ENCODE peak calls at places on chromosome 7, in seven cellular contexts. One of them, this sample, is unnamed.

GRCh38 chr7:4216016-4216415 is 466.1 kb upstream of the FOXK1 start:
- DNase-seq in astrocyte of the cerebellum: no peak
- DNase-seq in fibroblast of the aortic adventitia: no peak
- DNase-seq in mucosa of descending colon: no peak
- DNase-seq in adrenal gland: no peak
- DNase-seq in psoas muscle: no peak
- DNase-seq in cardiac fibroblast: no peak
- DNase-seq in this sample: peak; percentile 16

GRCh38 chr7:108413782-108414492 is 42.3 kb downstream of the NRCAM start:
- DNase-seq in fibroblast of the aortic adventitia: peak; percentile 18
- DNase-seq in mucosa of descending colon: no peak
- DNase-seq in astrocyte of the cerebellum: peak; percentile 57
- DNase-seq in adrenal gland: peak; percentile 28
- DNase-seq in cardiac fibroblast: peak; percentile 71
- DNase-seq in psoas muscle: no peak
- DNase-seq in this sample: no peak

GRCh38 chr7:150406565-150407421 is 27.7 kb downstream of the ZNF775 start:
- DNase-seq in fibroblast of the aortic adventitia: peak; percentile 20
- DNase-seq in astrocyte of the cerebellum: no peak
- DNase-seq in adrenal gland: peak; percentile 42
- DNase-seq in mucosa of descending colon: peak; percentile 64
- DNase-seq in psoas muscle: no peak
- DNase-seq in cardiac fibroblast: no peak
- DNase-seq in this sample: no peak

GRCh38 chr7:29809533-29810155 is 3.3 kb downstream of the WIPF3 start:
- DNase-seq in mucosa of descending colon: no peak
- DNase-seq in adrenal gland: no peak
- DNase-seq in astrocyte of the cerebellum: no peak
- DNase-seq in fibroblast of the aortic adventitia: no peak
- DNase-seq in psoas muscle: no peak
- DNase-seq in cardiac fibroblast: no peak
- DNase-seq in this sample: no peak

GRCh38 chr7:155405399-155406318 is 52.3 kb upstream of the EN2 start:
- DNase-seq in mucosa of descending colon: no peak
- DNase-seq in psoas muscle: no peak
- DNase-seq in astrocyte of the cerebellum: no peak
- DNase-seq in adrenal gland: no peak
- DNase-seq in fibroblast of the aortic adventitia: peak; percentile 22
- DNase-seq in cardiac fibroblast: no peak
- DNase-seq in this sample: no peak

GRCh38 chr7:140262242-140262903 is 85.6 kb upstream of the KDM7A start:
- DNase-seq in mucosa of descending colon: no peak
- DNase-seq in cardiac fibroblast: no peak
- DNase-seq in fibroblast of the aortic adventitia: no peak
- DNase-seq in astrocyte of the cerebellum: no peak
- DNase-seq in adrenal gland: no peak
- DNase-seq in psoas muscle: no peak
- DNase-seq in this sample: no peak

GRCh38 chr7:148962823-148963582 is 65.3 kb downstream of the PDIA4 start:
- DNase-seq in mucosa of descending colon: peak; percentile 79
- DNase-seq in psoas muscle: peak; percentile 61
- DNase-seq in cardiac fibroblast: peak; percentile 84
- DNase-seq in fibroblast of the aortic adventitia: peak; percentile 86
- DNase-seq in astrocyte of the cerebellum: no peak
- DNase-seq in adrenal gland: peak; percentile 80
- DNase-seq in this sample: no peak

GRCh38 chr7:7136423-7136822 is 45.9 kb upstream of the C1GALT1 start:
- DNase-seq in mucosa of descending colon: no peak
- DNase-seq in psoas muscle: no peak
- DNase-seq in cardiac fibroblast: peak; percentile 31
- DNase-seq in adrenal gland: no peak
- DNase-seq in astrocyte of the cerebellum: no peak
- DNase-seq in fibroblast of the aortic adventitia: peak; percentile 82
- DNase-seq in this sample: no peak

GRCh38 chr7:117041007-117041406 is 87.7 kb downstream of the ST7 start:
- DNase-seq in cardiac fibroblast: peak; percentile 76
- DNase-seq in mucosa of descending colon: no peak
- DNase-seq in adrenal gland: no peak
- DNase-seq in astrocyte of the cerebellum: no peak
- DNase-seq in psoas muscle: no peak
- DNase-seq in fibroblast of the aortic adventitia: peak; percentile 59
- DNase-seq in this sample: no peak

GRCh38 chr7:15687645-15688025 is 1.2 kb upstream of the MEOX2 start:
- DNase-seq in cardiac fibroblast: peak; percentile 38
- DNase-seq in fibroblast of the aortic adventitia: no peak
- DNase-seq in mucosa of descending colon: peak; percentile 5
- DNase-seq in astrocyte of the cerebellum: no peak
- DNase-seq in adrenal gland: no peak
- DNase-seq in psoas muscle: peak; percentile 34
- DNase-seq in this sample: no peak
- TF ChIP-seq CTCF in cardiac fibroblast: peak; percentile 6
- TF ChIP-seq CTCF in fibroblast of the aortic adventitia: no peak
- TF ChIP-seq CTCF in mucosa of descending colon: no peak
- TF ChIP-seq CTCF in astrocyte of the cerebellum: peak; percentile 5
- TF ChIP-seq CTCF in adrenal gland: no peak
- TF ChIP-seq CTCF in psoas muscle: no peak
- TF ChIP-seq CTCF in this sample: no peak

GRCh38 chr7:46131916-46132795 is 211.1 kb upstream of the IGFBP3 start:
- DNase-seq in mucosa of descending colon: no peak
- DNase-seq in cardiac fibroblast: peak; percentile 9
- DNase-seq in fibroblast of the aortic adventitia: no peak
- DNase-seq in psoas muscle: no peak
- DNase-seq in astrocyte of the cerebellum: no peak
- DNase-seq in adrenal gland: no peak
- DNase-seq in this sample: no peak

GRCh38 chr7:46126901-46127300 is 205.8 kb upstream of the IGFBP3 start:
- DNase-seq in mucosa of descending colon: no peak
- DNase-seq in psoas muscle: no peak
- DNase-seq in cardiac fibroblast: no peak
- DNase-seq in astrocyte of the cerebellum: no peak
- DNase-seq in fibroblast of the aortic adventitia: no peak
- DNase-seq in adrenal gland: no peak
- DNase-seq in this sample: no peak

GRCh38 chr7:46127805-46128204 is 206.7 kb upstream of the IGFBP3 start:
- DNase-seq in fibroblast of the aortic adventitia: no peak
- DNase-seq in psoas muscle: no peak
- DNase-seq in cardiac fibroblast: no peak
- DNase-seq in astrocyte of the cerebellum: no peak
- DNase-seq in mucosa of descending colon: no peak
- DNase-seq in adrenal gland: no peak
- DNase-seq in this sample: no peak

GRCh38 chr7:46133076-46133475 is 212.0 kb upstream of the IGFBP3 start:
- DNase-seq in astrocyte of the cerebellum: peak; percentile 48
- DNase-seq in adrenal gland: no peak
- DNase-seq in mucosa of descending colon: no peak
- DNase-seq in cardiac fibroblast: no peak
- DNase-seq in psoas muscle: no peak
- DNase-seq in fibroblast of the aortic adventitia: no peak
- DNase-seq in this sample: no peak

GRCh38 chr7:46129831-46130230 is 208.8 kb upstream of the IGFBP3 start:
- DNase-seq in mucosa of descending colon: no peak
- DNase-seq in psoas muscle: no peak
- DNase-seq in cardiac fibroblast: peak; percentile 68
- DNase-seq in adrenal gland: no peak
- DNase-seq in fibroblast of the aortic adventitia: no peak
- DNase-seq in astrocyte of the cerebellum: no peak
- DNase-seq in this sample: peak; percentile 26
- TF ChIP-seq CTCF in mucosa of descending colon: no peak
- TF ChIP-seq CTCF in psoas muscle: no peak
- TF ChIP-seq CTCF in cardiac fibroblast: peak; percentile 85
- TF ChIP-seq CTCF in adrenal gland: no peak
- TF ChIP-seq CTCF in fibroblast of the aortic adventitia: no peak
- TF ChIP-seq CTCF in astrocyte of the cerebellum: no peak
- TF ChIP-seq CTCF in this sample: no peak

DNA sequence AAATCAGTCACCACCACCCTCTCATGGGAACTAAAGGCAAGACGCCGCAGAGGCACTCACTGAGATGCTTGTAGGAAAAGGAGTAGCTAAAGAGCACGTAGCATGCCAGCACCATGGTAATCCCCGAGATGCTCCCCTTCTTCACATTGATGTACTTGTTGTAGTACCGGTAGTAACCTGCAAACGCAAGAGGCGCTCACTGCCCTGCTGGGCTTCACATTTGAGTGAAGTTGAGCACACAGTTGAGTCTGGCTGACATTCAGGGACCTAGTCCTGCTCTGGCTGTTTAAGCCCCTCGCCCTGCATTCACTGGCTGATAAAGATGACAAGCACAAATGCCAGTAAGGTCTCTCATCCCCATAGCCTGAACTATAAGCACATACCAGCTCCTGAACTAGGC is 6.9 kb downstream of the ATP5MF start:
- DNase-seq in adrenal gland: no peak
- DNase-seq in psoas muscle: no peak
- DNase-seq in cardiac fibroblast: peak; percentile 37
- DNase-seq in mucosa of descending colon: no peak
- DNase-seq in astrocyte of the cerebellum: no peak
- DNase-seq in fibroblast of the aortic adventitia: peak; percentile 18
- DNase-seq in this sample: no peak
- TF ChIP-seq CTCF in adrenal gland: peak; percentile 12
- TF ChIP-seq CTCF in psoas muscle: peak; percentile 13
- TF ChIP-seq CTCF in cardiac fibroblast: peak; percentile 33
- TF ChIP-seq CTCF in mucosa of descending colon: no peak
- TF ChIP-seq CTCF in astrocyte of the cerebellum: peak; percentile 35
- TF ChIP-seq CTCF in fibroblast of the aortic adventitia: peak; percentile 37
- TF ChIP-seq CTCF in this sample: no peak

GRCh38 chr7:997404-998395 is 14.7 kb downstream of the CYP2W1 start:
- DNase-seq in cardiac fibroblast: no peak
- DNase-seq in adrenal gland: no peak
- DNase-seq in astrocyte of the cerebellum: no peak
- DNase-seq in fibroblast of the aortic adventitia: no peak
- DNase-seq in mucosa of descending colon: peak; percentile 75
- DNase-seq in psoas muscle: no peak
- DNase-seq in this sample: no peak

GRCh38 chr7:999921-1000593 is 17.1 kb downstream of the CYP2W1 start:
- DNase-seq in psoas muscle: no peak
- DNase-seq in astrocyte of the cerebellum: no peak
- DNase-seq in mucosa of descending colon: no peak
- DNase-seq in adrenal gland: no peak
- DNase-seq in fibroblast of the aortic adventitia: no peak
- DNase-seq in cardiac fibroblast: no peak
- DNase-seq in this sample: no peak

GRCh38 chr7:999149-999883 is 16.3 kb downstream of the CYP2W1 start:
- DNase-seq in cardiac fibroblast: no peak
- DNase-seq in fibroblast of the aortic adventitia: no peak
- DNase-seq in astrocyte of the cerebellum: no peak
- DNase-seq in adrenal gland: no peak
- DNase-seq in psoas muscle: no peak
- DNase-seq in mucosa of descending colon: no peak
- DNase-seq in this sample: no peak

GRCh38 chr7:1004018-1004880 is 21.3 kb downstream of the CYP2W1 start:
- DNase-seq in mucosa of descending colon: no peak
- DNase-seq in cardiac fibroblast: no peak
- DNase-seq in astrocyte of the cerebellum: no peak
- DNase-seq in adrenal gland: no peak
- DNase-seq in psoas muscle: no peak
- DNase-seq in fibroblast of the aortic adventitia: no peak
- DNase-seq in this sample: no peak

GRCh38 chr7:1000594-1000935 is 17.6 kb downstream of the CYP2W1 start:
- DNase-seq in mucosa of descending colon: no peak
- DNase-seq in fibroblast of the aortic adventitia: no peak
- DNase-seq in psoas muscle: no peak
- DNase-seq in adrenal gland: no peak
- DNase-seq in cardiac fibroblast: no peak
- DNase-seq in astrocyte of the cerebellum: no peak
- DNase-seq in this sample: no peak
- TF ChIP-seq CTCF in mucosa of descending colon: no peak
- TF ChIP-seq CTCF in fibroblast of the aortic adventitia: no peak
- TF ChIP-seq CTCF in psoas muscle: no peak
- TF ChIP-seq CTCF in adrenal gland: no peak
- TF ChIP-seq CTCF in cardiac fibroblast: no peak
- TF ChIP-seq CTCF in astrocyte of the cerebellum: no peak
- TF ChIP-seq CTCF in this sample: no peak

DNA sequence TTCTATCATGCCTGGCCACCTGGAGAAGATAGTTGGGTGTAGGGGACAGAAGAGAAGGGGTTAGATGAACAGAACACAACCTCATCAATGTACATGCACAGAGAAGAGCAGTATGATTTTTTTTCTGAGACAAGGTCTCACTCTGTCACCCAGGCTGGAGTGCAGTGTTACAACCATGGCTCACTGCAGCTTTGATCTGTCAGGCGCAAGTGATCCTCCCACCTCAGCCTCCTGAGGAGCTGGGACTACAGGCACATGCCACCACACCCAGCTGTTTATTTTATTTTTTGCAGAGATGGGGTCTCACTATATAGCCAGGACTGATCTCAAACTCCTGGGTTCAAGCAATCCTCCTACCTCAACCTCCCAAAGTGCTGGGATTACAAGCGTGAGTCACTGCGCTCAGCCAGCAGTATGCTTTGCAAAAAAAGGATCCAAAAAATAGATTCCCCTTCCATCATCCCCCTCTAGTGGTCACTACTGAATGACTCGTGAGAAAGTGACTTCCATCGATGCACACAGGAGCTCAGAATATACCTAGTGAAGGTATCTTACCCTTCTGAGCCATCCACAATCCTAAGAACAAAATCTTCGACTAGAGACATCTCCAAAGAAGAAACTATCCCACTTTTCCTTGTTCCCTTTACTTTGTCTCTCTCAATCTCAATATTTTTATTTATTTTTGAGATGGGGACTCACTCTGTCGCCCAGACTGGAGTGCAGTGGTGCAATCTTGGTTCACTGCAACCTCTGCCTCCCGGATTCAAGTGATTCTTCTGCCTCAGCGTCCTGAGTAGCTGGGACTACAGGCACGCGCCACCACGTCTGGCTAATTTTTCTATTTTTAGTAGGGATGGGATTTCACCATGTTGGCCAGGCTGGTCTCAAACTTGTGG is 21.0 kb downstream of the ZCWPW1 start:
- DNase-seq in cardiac fibroblast: peak; percentile 89
- DNase-seq in psoas muscle: no peak
- DNase-seq in astrocyte of the cerebellum: peak; percentile 64
- DNase-seq in fibroblast of the aortic adventitia: peak; percentile 88
- DNase-seq in mucosa of descending colon: peak; percentile 54
- DNase-seq in adrenal gland: peak; percentile 75
- DNase-seq in this sample: peak; percentile 78
- TF ChIP-seq CTCF in cardiac fibroblast: peak; percentile 67
- TF ChIP-seq CTCF in psoas muscle: peak; percentile 41
- TF ChIP-seq CTCF in astrocyte of the cerebellum: peak; percentile 74
- TF ChIP-seq CTCF in fibroblast of the aortic adventitia: peak; percentile 80
- TF ChIP-seq CTCF in mucosa of descending colon: no peak
- TF ChIP-seq CTCF in adrenal gland: peak; percentile 81
- TF ChIP-seq CTCF in this sample: peak; percentile 84

DNA sequence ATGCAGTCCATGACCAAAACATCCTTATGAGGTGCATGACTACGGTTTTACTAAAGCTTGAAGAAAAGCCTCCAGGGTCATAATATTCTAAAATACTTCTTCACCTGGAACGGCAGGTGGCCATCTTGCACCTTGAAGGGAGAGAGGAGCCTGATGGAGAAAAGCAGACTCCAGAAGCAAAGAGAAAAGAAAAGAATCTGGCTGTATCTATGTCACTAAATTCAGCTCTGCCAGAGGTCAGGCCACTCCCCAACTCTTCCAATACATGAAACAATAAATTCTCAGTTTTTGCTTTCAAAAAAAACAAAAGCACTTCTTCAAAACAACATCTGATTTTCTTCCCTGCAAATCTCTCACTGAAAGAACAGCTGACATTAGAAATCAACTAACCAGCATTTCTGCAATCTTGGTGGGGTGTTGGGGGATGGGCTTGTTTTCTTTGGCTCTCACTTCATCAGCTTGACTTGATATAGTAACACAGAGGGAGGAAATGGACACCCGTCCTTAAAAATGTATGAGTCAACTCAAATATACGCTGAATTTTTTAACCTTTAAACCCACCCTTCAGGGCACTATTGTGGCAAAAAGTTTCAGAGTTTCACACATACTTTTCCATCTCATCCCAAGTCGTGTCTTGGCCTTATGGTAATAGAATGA is 21.6 kb downstream of the HIBADH start:
- DNase-seq in adrenal gland: peak; percentile 23
- DNase-seq in astrocyte of the cerebellum: no peak
- DNase-seq in psoas muscle: no peak
- DNase-seq in fibroblast of the aortic adventitia: peak; percentile 51
- DNase-seq in mucosa of descending colon: no peak
- DNase-seq in cardiac fibroblast: peak; percentile 79
- DNase-seq in this sample: peak; percentile 83
- TF ChIP-seq CTCF in adrenal gland: no peak
- TF ChIP-seq CTCF in astrocyte of the cerebellum: no peak
- TF ChIP-seq CTCF in psoas muscle: no peak
- TF ChIP-seq CTCF in fibroblast of the aortic adventitia: no peak
- TF ChIP-seq CTCF in mucosa of descending colon: no peak
- TF ChIP-seq CTCF in cardiac fibroblast: no peak
- TF ChIP-seq CTCF in this sample: no peak

This sample was measured in RWPE1.